ENCODE peak calls at places on chromosomes 1 and 21, in four cellular contexts. S is heart right ventricle; M is naive thymus-derived CD4-positive, alpha-beta T cell; J is Panc1. I is an unnamed sample.

GRCh38 chr1:924619-925323 is 1.0 kb downstream of the SAMD11 start:
- DNase-seq in M (no peak), J (no peak), S (peak), I (no peak)

GRCh38 chr1:116066868-116067563 is 44.2 kb upstream of the MAB21L3 start:
- DNase-seq in M (no peak), J (no peak), S (no peak), I (no peak)

GRCh38 chr1:214474467-214474866 is 76.9 kb downstream of the PTPN14 start:
- DNase-seq in M (no peak), J (no peak), S (no peak), I (no peak)

GRCh38 chr1:156551066-156551643 is 21.2 kb downstream of the IQGAP3 start:
- DNase-seq in S (no peak), J (no peak), M (no peak), I (no peak)

GRCh38 chr1:216193839-216194443 is 229.3 kb downstream of the USH2A start:
- DNase-seq in S (no peak), J (no peak), M (no peak), I (no peak)

GRCh38 chr1:176566004-176566975 is 103.3 kb downstream of the PAPPA2 start:
- DNase-seq in S (no peak), M (no peak), J (no peak), I (no peak)

GRCh38 chr1:25556791-25557476 is 13.5 kb downstream of the LDLRAP1 start:
- DNase-seq in S (no peak), J (no peak), M (peak), I (no peak)

GRCh38 chr1:86429830-86430229 is 5.9 kb downstream of the CLCA2 start:
- DNase-seq in M (no peak), J (peak), S (no peak), I (no peak)

GRCh38 chr21:44850905-44851657 is 22.4 kb downstream of the PTTG1IP start:
- DNase-seq in M (no peak), S (no peak), J (no peak), I (no peak)

GRCh38 chr1:157932082-157932481 is 61.4 kb upstream of the KIRREL1 start:
- DNase-seq in S (no peak), M (no peak), J (no peak), I (no peak)

GRCh38 chr1:54812801-54813478 is 11.8 kb upstream of the TTC22 start:
- DNase-seq in M (no peak), J (no peak), S (no peak), I (no peak)

GRCh38 chr1:234906654-234907053 is 222.0 kb downstream of the TOMM20 start:
- DNase-seq in J (no peak), M (no peak), S (no peak), I (no peak)

GRCh38 chr1:234909307-234909706 is 219.3 kb downstream of the TOMM20 start:
- DNase-seq in J (no peak), M (no peak), S (no peak), I (no peak)

GRCh38 chr1:234909851-234910250 is 218.8 kb downstream of the TOMM20 start:
- DNase-seq in M (no peak), J (no peak), S (no peak), I (no peak)

GRCh38 chr1:234908571-234908970 is 220.1 kb downstream of the TOMM20 start:
- DNase-seq in S (no peak), M (no peak), J (no peak), I (no peak)

GRCh38 chr1:234907585-234908457 is 220.8 kb downstream of the TOMM20 start:
- DNase-seq in M (no peak), J (no peak), S (no peak), I (no peak)
- H3K27ac ChIP-seq in M (no peak), J (peak), S (no peak), I (no peak)

GRCh38 chr1:56516539-56517252 is 62.7 kb downstream of the PLPP3 start:
- DNase-seq in J (no peak), S (no peak), M (no peak), I (no peak)
- H3K27ac ChIP-seq in J (no peak), S (no peak), M (no peak), I (peak)

GRCh38 chr1:201795066-201795465 is 33.9 kb upstream of the IPO9 start:
- DNase-seq in M (no peak), J (no peak), S (no peak), I (no peak)

GRCh38 chr1:201791051-201791774 is 37.7 kb upstream of the IPO9 start:
- DNase-seq in J (no peak), S (no peak), M (no peak), I (no peak)

GRCh38 chr1:201792534-201793305 is 36.2 kb upstream of the IPO9 start:
- DNase-seq in M (no peak), J (peak), S (peak), I (peak)

GRCh38 chr1:201791775-201792166 is 37.2 kb upstream of the IPO9 start:
- DNase-seq in M (no peak), J (no peak), S (peak), I (no peak)

GRCh38 chr1:201793306-201793925 is 35.5 kb upstream of the IPO9 start:
- DNase-seq in J (no peak), S (no peak), M (no peak), I (no peak)
- H3K27ac ChIP-seq in J (no peak), S (no peak), M (no peak), I (peak)

GRCh38 chr1:180169641-180170155 is 15.0 kb downstream of the QSOX1 start:
- DNase-seq in J (no peak), S (no peak), M (no peak), I (no peak)
- H3K27ac ChIP-seq in J (no peak), S (no peak), M (no peak), I (no peak)

DNA sequence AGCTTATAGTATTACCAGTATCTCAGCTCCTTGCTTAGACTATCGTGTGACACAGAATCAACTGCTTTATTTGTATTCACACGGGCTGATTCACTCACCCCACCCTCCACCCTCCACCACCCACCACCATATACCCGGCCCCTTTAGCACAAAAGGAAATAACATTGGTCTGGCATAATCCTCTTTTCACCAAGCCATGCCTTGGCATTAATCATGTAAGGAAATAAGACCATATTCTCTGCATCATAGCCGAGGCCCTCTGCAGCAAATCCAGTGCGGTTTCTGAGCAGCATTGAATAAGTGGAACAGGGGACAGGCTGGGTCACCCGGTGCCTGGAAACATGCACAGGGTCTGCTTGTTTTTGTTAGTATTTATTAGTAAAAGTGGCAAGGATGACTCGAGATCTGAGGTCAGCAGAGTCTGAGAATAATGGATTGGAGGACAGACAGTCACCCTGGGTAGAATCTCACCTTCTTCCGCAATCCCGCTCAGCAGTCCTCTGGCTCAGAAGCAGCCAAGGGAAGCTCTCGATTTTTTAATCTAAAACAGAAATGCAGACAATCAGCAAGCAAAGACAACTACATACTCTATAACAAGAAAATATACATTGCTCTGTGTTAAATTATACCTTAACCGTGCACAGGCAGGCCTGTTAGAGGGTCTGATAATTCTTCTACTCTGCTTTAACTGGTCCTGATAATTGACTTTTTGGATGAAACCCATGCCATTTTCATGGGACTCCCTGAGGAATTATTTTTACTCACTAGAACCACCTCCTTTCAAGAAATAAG is 52.4 kb upstream of the CDC42BPA start:
- DNase-seq in M (no peak), S (no peak), J (no peak), I (no peak)
- H3K27ac ChIP-seq in M (no peak), S (no peak), J (no peak), I (no peak)

I was measured in caudate nucleus.